ENCODE peak calls at places on chromosomes 6 and 20, in eight cellular contexts. O, G, H, E, T, V, A and D are unnamed samples.

GRCh38 chr20:40471261-40471629 is 217.8 kb downstream of the MAFB start:
- DNase-seq in O (no peak), G (peak), H (no peak), E (no peak), T (no peak), V (no peak), A (no peak), D (no peak)

GRCh38 chr20:33521461-33521860 is 31.6 kb downstream of the CBFA2T2 start:
- DNase-seq in O (no peak), G (no peak), H (no peak), E (peak), T (no peak), V (no peak), A (no peak), D (no peak)

GRCh38 chr6:119720160-119720559 is 370.6 kb upstream of the MAN1A1 start:
- DNase-seq in O (peak), G (peak), H (peak), E (no peak), T (no peak), V (peak), A (no peak), D (no peak)

GRCh38 chr20:44160133-44160532 is 26.9 kb downstream of the JPH2 start:
- DNase-seq in O (no peak), G (no peak), H (no peak), E (no peak), T (no peak), V (no peak), A (no peak), D (no peak)

GRCh38 chr6:33787954-33788693 is 806 bp downstream of the LEMD2 start:
- DNase-seq in O (peak), G (peak), H (peak), E (peak), T (peak), V (peak), A (peak), D (peak)

GRCh38 chr20:34583524-34583923 is 25.0 kb downstream of the MAP1LC3A start:
- DNase-seq in O (no peak), G (no peak), H (no peak), E (no peak), T (no peak), V (no peak), A (no peak), D (no peak)

GRCh38 chr6:15329154-15329781 is 83.4 kb downstream of the JARID2 start:
- DNase-seq in O (no peak), G (peak), H (peak), E (no peak), T (no peak), V (peak), A (no peak), D (peak)

GRCh38 chr20:15297059-15297875 is 959.9 kb upstream of the FLRT3 start:
- DNase-seq in O (no peak), G (no peak), H (no peak), E (peak), T (no peak), V (no peak), A (no peak), D (no peak)

GRCh38 chr20:52801628-52802006 is 170.5 kb upstream of the TSHZ2 start:
- DNase-seq in O (no peak), G (no peak), H (no peak), E (no peak), T (no peak), V (no peak), A (no peak), D (no peak)

GRCh38 chr20:47352332-47353223 is 3.9 kb downstream of the ZMYND8 start:
- DNase-seq in O (no peak), G (no peak), H (no peak), E (no peak), T (peak), V (no peak), A (no peak), D (no peak)

GRCh38 chr6:137678451-137678850 is 184.3 kb upstream of the OLIG3 start:
- DNase-seq in O (no peak), G (no peak), H (no peak), E (no peak), T (no peak), V (no peak), A (no peak), D (no peak)

GRCh38 chr20:40797425-40797824 is 108.4 kb upstream of the MAFB start:
- DNase-seq in O (peak), G (peak), H (peak), E (no peak), T (no peak), V (peak), A (no peak), D (peak)

GRCh38 chr6:147441751-147442150 is 66.7 kb upstream of the SAMD5 start:
- DNase-seq in O (no peak), G (no peak), H (no peak), E (no peak), T (no peak), V (no peak), A (no peak), D (peak)

GRCh38 chr20:17613328-17614175 is 43.7 kb downstream of the DSTN start:
- DNase-seq in O (no peak), G (no peak), H (no peak), E (no peak), T (peak), V (no peak), A (no peak), D (no peak)

GRCh38 chr20:21323640-21324039 is 20.5 kb downstream of the XRN2 start:
- DNase-seq in O (no peak), G (peak), H (peak), E (no peak), T (no peak), V (peak), A (no peak), D (peak)

GRCh38 chr6:63649847-63650265 is 14.3 kb downstream of the PHF3 start:
- DNase-seq in O (no peak), G (no peak), H (no peak), E (no peak), T (no peak), V (no peak), A (no peak), D (no peak)

GRCh38 chr6:105591053-105591452 is 188.2 kb upstream of the PREP start:
- DNase-seq in O (peak), G (peak), H (peak), E (no peak), T (no peak), V (no peak), A (no peak), D (no peak)

GRCh38 chr6:15551798-15552197 is 111.0 kb downstream of the DTNBP1 start:
- DNase-seq in O (no peak), G (no peak), H (no peak), E (peak), T (no peak), V (no peak), A (no peak), D (peak)